ENCODE peak calls at places on chromosomes 7 and 10, in eight cellular contexts. One of them, this sample, is unnamed.

GRCh38 chr7:41886906-41887311 is 184.0 kb upstream of the INHBA start:
- DNase-seq in skeletal muscle cell: peak
- DNase-seq in nephron progenitor cell: no peak
- DNase-seq in HT1080: peak
- DNase-seq in CD8-positive, alpha-beta T cell: no peak
- DNase-seq in Peyer's patch: peak
- DNase-seq in ovary: peak
- DNase-seq in GM23248: peak
- DNase-seq in this sample: peak

GRCh38 chr10:104080762-104081161 is 4.9 kb downstream of the COL17A1 start:
- DNase-seq in skeletal muscle cell: no peak
- DNase-seq in nephron progenitor cell: no peak
- DNase-seq in HT1080: peak
- DNase-seq in CD8-positive, alpha-beta T cell: no peak
- DNase-seq in Peyer's patch: peak
- DNase-seq in ovary: no peak
- DNase-seq in GM23248: peak
- DNase-seq in this sample: no peak

GRCh38 chr7:41053830-41054229 is 649.1 kb downstream of the INHBA start:
- DNase-seq in skeletal muscle cell: no peak
- DNase-seq in nephron progenitor cell: no peak
- DNase-seq in HT1080: no peak
- DNase-seq in CD8-positive, alpha-beta T cell: no peak
- DNase-seq in Peyer's patch: no peak
- DNase-seq in ovary: no peak
- DNase-seq in GM23248: peak
- DNase-seq in this sample: no peak

GRCh38 chr7:11613292-11613930 is 218.6 kb downstream of the THSD7A start:
- DNase-seq in skeletal muscle cell: no peak
- DNase-seq in nephron progenitor cell: no peak
- DNase-seq in HT1080: no peak
- DNase-seq in CD8-positive, alpha-beta T cell: no peak
- DNase-seq in Peyer's patch: no peak
- DNase-seq in ovary: no peak
- DNase-seq in GM23248: no peak
- DNase-seq in this sample: no peak

GRCh38 chr7:47461161-47461560 is 120.8 kb downstream of the TNS3 start:
- DNase-seq in skeletal muscle cell: no peak
- DNase-seq in nephron progenitor cell: no peak
- DNase-seq in HT1080: no peak
- DNase-seq in CD8-positive, alpha-beta T cell: no peak
- DNase-seq in Peyer's patch: peak
- DNase-seq in ovary: peak
- DNase-seq in GM23248: peak
- DNase-seq in this sample: peak

GRCh38 chr7:141073173-141073640 is 657 bp upstream of the TMEM178B start:
- DNase-seq in skeletal muscle cell: peak
- DNase-seq in nephron progenitor cell: peak
- DNase-seq in HT1080: no peak
- DNase-seq in CD8-positive, alpha-beta T cell: no peak
- DNase-seq in Peyer's patch: no peak
- DNase-seq in ovary: no peak
- DNase-seq in GM23248: peak
- DNase-seq in this sample: peak

GRCh38 chr10:93420091-93420490 is 62.0 kb downstream of the MYOF start:
- DNase-seq in skeletal muscle cell: no peak
- DNase-seq in nephron progenitor cell: peak
- DNase-seq in HT1080: no peak
- DNase-seq in CD8-positive, alpha-beta T cell: no peak
- DNase-seq in Peyer's patch: no peak
- DNase-seq in ovary: no peak
- DNase-seq in GM23248: no peak
- DNase-seq in this sample: peak

GRCh38 chr10:73648252-73648651 is 7.0 kb upstream of the MYOZ1 start:
- DNase-seq in skeletal muscle cell: no peak
- DNase-seq in nephron progenitor cell: no peak
- DNase-seq in HT1080: no peak
- DNase-seq in CD8-positive, alpha-beta T cell: no peak
- DNase-seq in Peyer's patch: peak
- DNase-seq in ovary: peak
- DNase-seq in GM23248: peak
- DNase-seq in this sample: no peak

GRCh38 chr7:12007591-12007990 is 175.6 kb upstream of the THSD7A start:
- DNase-seq in skeletal muscle cell: no peak
- DNase-seq in nephron progenitor cell: no peak
- DNase-seq in HT1080: no peak
- DNase-seq in CD8-positive, alpha-beta T cell: no peak
- DNase-seq in Peyer's patch: no peak
- DNase-seq in ovary: no peak
- DNase-seq in GM23248: no peak
- DNase-seq in this sample: no peak